ENCODE peak calls at places on chromosomes 1 and 21, in seven cellular contexts. Q is WERI-Rb-1; A is heart right ventricle; K is brain microvascular endothelial cell; H is tibial artery; D is CD4-positive, alpha-beta T cell; T is lower lobe of right lung. L is an unnamed sample. For H3K27me3, the result is how much of the 10 kb centered on the place peaks cover.

GRCh38 chr1:20589331-20590312 is 725 bp downstream of the CDA start:
- DNase-seq in Q (peak), A (peak), K (no peak), H (no peak), D (no peak), T (peak), L (peak)

GRCh38 chr21:35046223-35046690 is 2.8 kb downstream of the RUNX1 start:
- DNase-seq in Q (no peak), A (no peak), K (no peak), H (no peak), D (no peak), T (no peak), L (no peak)

GRCh38 chr1:33763406-33763805 is 100.5 kb upstream of the HMGB4 start:
- DNase-seq in Q (no peak), A (no peak), K (peak), H (peak), D (no peak), T (no peak), L (peak)

GRCh38 chr1:224131253-224131652 is 17.3 kb downstream of the FBXO28 start:
- DNase-seq in Q (no peak), A (no peak), K (no peak), H (no peak), D (no peak), T (no peak), L (no peak)

GRCh38 chr1:227886993-227887696 is 60.6 kb downstream of the WNT9A start:
- DNase-seq in Q (no peak), A (peak), K (peak), H (peak), D (no peak), T (peak), L (peak)

GRCh38 chr1:9302745-9303524 is 10.2 kb downstream of the SPSB1 start:
- DNase-seq in Q (no peak), A (peak), K (peak), H (no peak), D (no peak), T (no peak), L (peak)

GRCh38 chr1:94863919-94864318 is 43.8 kb downstream of the SLC44A3 start:
- DNase-seq in Q (no peak), A (peak), K (peak), H (peak), D (no peak), T (no peak), L (peak)

GRCh38 chr1:230250676-230251075 is 175.5 kb downstream of the PGBD5 start:
- DNase-seq in Q (no peak), A (peak), K (no peak), H (no peak), D (no peak), T (no peak), L (no peak)

GRCh38 chr1:232988572-232989040 is 38.2 kb downstream of the NTPCR start:
- DNase-seq in Q (peak), A (no peak), K (peak), H (no peak), D (no peak), T (no peak), L (peak)

GRCh38 chr21:36255650-36256047 is 64.3 kb upstream of the MORC3 start:
- DNase-seq in Q (no peak), A (no peak), K (no peak), H (no peak), D (no peak), T (no peak), L (no peak)

GRCh38 chr1:43566382-43567035 is 35.8 kb downstream of the PTPRF start:
- DNase-seq in Q (no peak), A (no peak), K (no peak), H (no peak), D (no peak), T (no peak), L (no peak)

GRCh38 chr21:42548687-42549406 is 35.2 kb downstream of the SLC37A1 start:
- DNase-seq in Q (peak), A (no peak), K (no peak), H (peak), D (no peak), T (peak), L (no peak)

GRCh38 chr1:33122483-33123170 is 41.7 kb downstream of the AZIN2 start:
- DNase-seq in Q (no peak), A (no peak), K (no peak), H (no peak), D (no peak), T (no peak), L (no peak)

DNA sequence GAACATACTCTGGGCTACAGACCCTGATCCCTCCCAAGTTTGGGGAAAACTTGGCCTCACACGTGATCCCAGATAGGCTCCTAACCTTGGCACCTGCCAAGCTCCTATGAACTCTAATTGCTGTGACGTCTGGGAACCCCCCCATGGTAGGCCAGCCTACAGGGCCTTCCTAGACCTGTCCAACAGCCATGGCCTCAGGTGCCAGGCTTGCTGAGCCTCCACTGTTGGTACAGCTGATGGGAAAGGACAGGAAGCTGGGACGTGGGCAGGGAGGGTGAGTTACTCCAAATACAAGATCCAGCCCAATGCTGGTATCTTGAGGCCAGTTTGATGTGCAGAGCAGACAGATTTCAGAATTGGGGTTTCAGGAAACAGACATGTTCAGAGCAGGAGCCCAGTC is 19.1 kb downstream of the SMIM12 start:
- DNase-seq in Q (no peak), A (no peak), K (no peak), H (no peak), D (no peak), T (no peak), L (no peak)
- H3K27ac ChIP-seq in Q (no peak), A (no peak), K (no peak), H (peak), D (no peak), T (no peak), L (no peak)

GRCh38 chr1:3453203-3453761 is 1.2 kb upstream of the ARHGEF16 start:
- DNase-seq in Q (peak), A (peak), K (peak), H (peak), D (peak), T (peak), L (peak)

GRCh38 chr1:3451994-3452865 is 2.2 kb upstream of the ARHGEF16 start:
- DNase-seq in Q (no peak), A (no peak), K (no peak), H (no peak), D (no peak), T (no peak), L (no peak)

GRCh38 chr1:3452866-3453175 is 1.6 kb upstream of the ARHGEF16 start:
- DNase-seq in Q (no peak), A (no peak), K (no peak), H (no peak), D (no peak), T (no peak), L (no peak)

GRCh38 chr1:3450202-3450863 is 4.1 kb upstream of the ARHGEF16 start:
- DNase-seq in Q (no peak), A (no peak), K (no peak), H (no peak), D (no peak), T (no peak), L (no peak)

GRCh38 chr1:3450983-3451382 is 3.5 kb upstream of the ARHGEF16 start:
- DNase-seq in Q (no peak), A (no peak), K (no peak), H (no peak), D (no peak), T (no peak), L (no peak)
- H3K27me3 ChIP-seq in Q (under half), A (under half), K (under half), H (under half), D (under half), T (under half), L (under half)

GRCh38 chr1:15201849-15202551 is 45.0 kb upstream of the FHAD1 start:
- DNase-seq in Q (no peak), A (no peak), K (no peak), H (no peak), D (no peak), T (no peak), L (no peak)
- TF ChIP-seq CTCF in Q (no peak), A (no peak), K (no peak), H (no peak), D (no peak), T (no peak), L (no peak)

DNA sequence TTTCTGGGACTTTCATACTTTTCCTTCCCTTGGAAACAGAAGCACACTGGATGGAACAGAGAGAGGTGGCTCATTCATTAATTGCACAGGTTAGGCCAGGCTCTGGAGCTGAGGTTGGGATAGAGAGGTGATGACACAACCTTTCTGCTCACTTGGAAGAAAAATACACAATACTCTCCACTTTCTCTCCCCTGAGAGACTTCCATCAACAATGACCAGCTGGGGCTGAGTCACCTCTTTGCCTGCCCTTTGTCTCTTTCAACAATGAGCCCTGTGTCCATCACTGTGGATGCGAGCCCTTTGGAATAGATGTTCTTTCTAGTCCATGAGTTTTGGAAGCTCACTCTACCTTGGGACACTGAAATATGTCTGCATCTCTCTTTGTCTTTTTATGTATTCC is 43.1 kb downstream of the ATP2B4 start:
- DNase-seq in Q (no peak), A (no peak), K (peak), H (no peak), D (no peak), T (no peak), L (no peak)
- H3K27ac ChIP-seq in Q (no peak), A (no peak), K (peak), H (peak), D (no peak), T (no peak), L (peak)

L was measured in AG04450.